ENCODE peak calls at places on chromosomes 16 and 17, in nine cellular contexts. One of them, this sample, is unnamed.

GRCh38 chr17:58121925-58122324 is 26.3 kb upstream of the OR4D1 start:
- DNase-seq in AG04449: no peak
- DNase-seq in left ventricle myocardium inferior: no peak
- DNase-seq in fibroblast of mammary gland: peak; percentile 48
- DNase-seq in tibial nerve: no peak
- DNase-seq in astrocyte: peak; percentile 12
- DNase-seq in cardiac muscle cell: no peak
- DNase-seq in fibroblast of the aortic adventitia: peak; percentile 22
- DNase-seq in neural progenitor cell: peak; percentile 54
- DNase-seq in this sample: peak; percentile 43

GRCh38 chr17:62692721-62693431 is 65.4 kb downstream of the MRC2 start:
- DNase-seq in AG04449: no peak
- DNase-seq in left ventricle myocardium inferior: no peak
- DNase-seq in fibroblast of mammary gland: peak; percentile 54
- DNase-seq in tibial nerve: no peak
- DNase-seq in astrocyte: no peak
- DNase-seq in cardiac muscle cell: peak; percentile 56
- DNase-seq in fibroblast of the aortic adventitia: peak; percentile 31
- DNase-seq in neural progenitor cell: peak; percentile 63
- DNase-seq in this sample: no peak

GRCh38 chr17:36777118-36777517 is 160.2 kb upstream of the LHX1 start:
- DNase-seq in AG04449: no peak
- DNase-seq in left ventricle myocardium inferior: no peak
- DNase-seq in fibroblast of mammary gland: peak; percentile 5
- DNase-seq in tibial nerve: no peak
- DNase-seq in astrocyte: peak; percentile 17
- DNase-seq in cardiac muscle cell: peak; percentile 75
- DNase-seq in fibroblast of the aortic adventitia: peak; percentile 5
- DNase-seq in neural progenitor cell: peak; percentile 76
- DNase-seq in this sample: peak; percentile 54

GRCh38 chr16:75111514-75112280 is 4.9 kb downstream of the LDHD start:
- DNase-seq in AG04449: no peak
- DNase-seq in left ventricle myocardium inferior: no peak
- DNase-seq in fibroblast of mammary gland: no peak
- DNase-seq in tibial nerve: no peak
- DNase-seq in astrocyte: no peak
- DNase-seq in cardiac muscle cell: no peak
- DNase-seq in fibroblast of the aortic adventitia: no peak
- DNase-seq in neural progenitor cell: no peak
- DNase-seq in this sample: no peak

GRCh38 chr16:88815227-88815626 is 3.5 kb upstream of the APRT start:
- DNase-seq in AG04449: no peak
- DNase-seq in left ventricle myocardium inferior: no peak
- DNase-seq in fibroblast of mammary gland: no peak
- DNase-seq in tibial nerve: no peak
- DNase-seq in astrocyte: no peak
- DNase-seq in cardiac muscle cell: no peak
- DNase-seq in fibroblast of the aortic adventitia: no peak
- DNase-seq in neural progenitor cell: no peak
- DNase-seq in this sample: no peak

GRCh38 chr16:15493416-15494181 is 59.2 kb downstream of the BMERB1 start:
- DNase-seq in AG04449: no peak
- DNase-seq in left ventricle myocardium inferior: no peak
- DNase-seq in fibroblast of mammary gland: peak; percentile 94
- DNase-seq in tibial nerve: no peak
- DNase-seq in astrocyte: peak; percentile 93
- DNase-seq in cardiac muscle cell: no peak
- DNase-seq in fibroblast of the aortic adventitia: peak; percentile 93
- DNase-seq in neural progenitor cell: no peak
- DNase-seq in this sample: no peak

GRCh38 chr16:79845006-79845733 is 244.6 kb upstream of the MAF start:
- DNase-seq in AG04449: no peak
- DNase-seq in left ventricle myocardium inferior: no peak
- DNase-seq in fibroblast of mammary gland: no peak
- DNase-seq in tibial nerve: no peak
- DNase-seq in astrocyte: no peak
- DNase-seq in cardiac muscle cell: no peak
- DNase-seq in fibroblast of the aortic adventitia: no peak
- DNase-seq in neural progenitor cell: no peak
- DNase-seq in this sample: no peak

GRCh38 chr17:75430159-75430748 is 24.8 kb upstream of the GRB2 start:
- DNase-seq in AG04449: peak; percentile 82
- DNase-seq in left ventricle myocardium inferior: no peak
- DNase-seq in fibroblast of mammary gland: no peak
- DNase-seq in tibial nerve: no peak
- DNase-seq in astrocyte: peak; percentile 92
- DNase-seq in cardiac muscle cell: peak; percentile 56
- DNase-seq in fibroblast of the aortic adventitia: peak; percentile 60
- DNase-seq in neural progenitor cell: peak; percentile 87
- DNase-seq in this sample: no peak

GRCh38 chr16:26510924-26511323 is 555.8 kb upstream of the C16orf82 start:
- DNase-seq in AG04449: no peak
- DNase-seq in left ventricle myocardium inferior: no peak
- DNase-seq in fibroblast of mammary gland: no peak
- DNase-seq in tibial nerve: no peak
- DNase-seq in astrocyte: no peak
- DNase-seq in cardiac muscle cell: no peak
- DNase-seq in fibroblast of the aortic adventitia: no peak
- DNase-seq in neural progenitor cell: no peak
- DNase-seq in this sample: no peak

GRCh38 chr17:28347261-28347891 is 10.0 kb downstream of the POLDIP2 start:
- DNase-seq in AG04449: peak; percentile 78
- DNase-seq in left ventricle myocardium inferior: no peak
- DNase-seq in fibroblast of mammary gland: peak; percentile 89
- DNase-seq in tibial nerve: no peak
- DNase-seq in astrocyte: peak; percentile 96
- DNase-seq in cardiac muscle cell: no peak
- DNase-seq in fibroblast of the aortic adventitia: peak; percentile 95
- DNase-seq in neural progenitor cell: no peak
- DNase-seq in this sample: peak; percentile 94

GRCh38 chr17:2560658-2561057 is 32.8 kb upstream of the PAFAH1B1 start:
- DNase-seq in AG04449: no peak
- DNase-seq in left ventricle myocardium inferior: no peak
- DNase-seq in fibroblast of mammary gland: no peak
- DNase-seq in tibial nerve: no peak
- DNase-seq in astrocyte: no peak
- DNase-seq in cardiac muscle cell: no peak
- DNase-seq in fibroblast of the aortic adventitia: no peak
- DNase-seq in neural progenitor cell: no peak
- DNase-seq in this sample: peak; percentile 95

GRCh38 chr16:25298165-25298872 is 40.7 kb upstream of the ZKSCAN2 start:
- DNase-seq in AG04449: no peak
- DNase-seq in left ventricle myocardium inferior: no peak
- DNase-seq in fibroblast of mammary gland: no peak
- DNase-seq in tibial nerve: no peak
- DNase-seq in astrocyte: no peak
- DNase-seq in cardiac muscle cell: no peak
- DNase-seq in fibroblast of the aortic adventitia: no peak
- DNase-seq in neural progenitor cell: no peak
- DNase-seq in this sample: no peak

GRCh38 chr16:9061358-9061813 is 30.1 kb upstream of the HAPSTR1 start:
- DNase-seq in AG04449: no peak
- DNase-seq in left ventricle myocardium inferior: peak; percentile 52
- DNase-seq in fibroblast of mammary gland: peak; percentile 61
- DNase-seq in tibial nerve: no peak
- DNase-seq in astrocyte: peak; percentile 42
- DNase-seq in cardiac muscle cell: peak; percentile 39
- DNase-seq in fibroblast of the aortic adventitia: peak; percentile 61
- DNase-seq in neural progenitor cell: no peak
- DNase-seq in this sample: peak; percentile 29

GRCh38 chr16:52912565-52913173 is 140.0 kb downstream of the CHD9NB start:
- DNase-seq in AG04449: peak; percentile 1
- DNase-seq in left ventricle myocardium inferior: peak; percentile 34
- DNase-seq in fibroblast of mammary gland: peak; percentile 54
- DNase-seq in tibial nerve: peak; percentile 38
- DNase-seq in astrocyte: peak; percentile 20
- DNase-seq in cardiac muscle cell: peak; percentile 69
- DNase-seq in fibroblast of the aortic adventitia: peak; percentile 25
- DNase-seq in neural progenitor cell: peak; percentile 80
- DNase-seq in this sample: peak; percentile 75

GRCh38 chr17:68955181-68955841 is at the start of gene ABCA8:
- DNase-seq in AG04449: no peak
- DNase-seq in left ventricle myocardium inferior: no peak
- DNase-seq in fibroblast of mammary gland: peak; percentile 84
- DNase-seq in tibial nerve: peak; percentile 22
- DNase-seq in astrocyte: peak; percentile 19
- DNase-seq in cardiac muscle cell: peak; percentile 62
- DNase-seq in fibroblast of the aortic adventitia: peak; percentile 91
- DNase-seq in neural progenitor cell: no peak
- DNase-seq in this sample: no peak

GRCh38 chr17:45440161-45440859 is 7.6 kb upstream of the ARHGAP27 start:
- DNase-seq in AG04449: no peak
- DNase-seq in left ventricle myocardium inferior: no peak
- DNase-seq in fibroblast of mammary gland: peak; percentile 19
- DNase-seq in tibial nerve: no peak
- DNase-seq in astrocyte: no peak
- DNase-seq in cardiac muscle cell: no peak
- DNase-seq in fibroblast of the aortic adventitia: peak; percentile 25
- DNase-seq in neural progenitor cell: no peak
- DNase-seq in this sample: peak; percentile 87

GRCh38 chr16:11094075-11094593 is 149.8 kb downstream of the CLEC16A start:
- DNase-seq in AG04449: no peak
- DNase-seq in left ventricle myocardium inferior: no peak
- DNase-seq in fibroblast of mammary gland: no peak
- DNase-seq in tibial nerve: no peak
- DNase-seq in astrocyte: peak; percentile 67
- DNase-seq in cardiac muscle cell: peak; percentile 58
- DNase-seq in fibroblast of the aortic adventitia: peak; percentile 31
- DNase-seq in neural progenitor cell: no peak
- DNase-seq in this sample: peak; percentile 79

GRCh38 chr17:30203471-30203981 is 32.0 kb downstream of the SLC6A4 start:
- DNase-seq in AG04449: no peak
- DNase-seq in left ventricle myocardium inferior: no peak
- DNase-seq in fibroblast of mammary gland: no peak
- DNase-seq in tibial nerve: no peak
- DNase-seq in astrocyte: no peak
- DNase-seq in cardiac muscle cell: no peak
- DNase-seq in fibroblast of the aortic adventitia: no peak
- DNase-seq in neural progenitor cell: no peak
- DNase-seq in this sample: no peak
- TF ChIP-seq CTCF in AG04449: no peak
- TF ChIP-seq CTCF in left ventricle myocardium inferior: no peak
- TF ChIP-seq CTCF in fibroblast of mammary gland: no peak
- TF ChIP-seq CTCF in tibial nerve: no peak
- TF ChIP-seq CTCF in astrocyte: no peak
- TF ChIP-seq CTCF in cardiac muscle cell: no peak
- TF ChIP-seq CTCF in fibroblast of the aortic adventitia: no peak
- TF ChIP-seq CTCF in neural progenitor cell: peak; percentile 17
- TF ChIP-seq CTCF in this sample: no peak

DNA sequence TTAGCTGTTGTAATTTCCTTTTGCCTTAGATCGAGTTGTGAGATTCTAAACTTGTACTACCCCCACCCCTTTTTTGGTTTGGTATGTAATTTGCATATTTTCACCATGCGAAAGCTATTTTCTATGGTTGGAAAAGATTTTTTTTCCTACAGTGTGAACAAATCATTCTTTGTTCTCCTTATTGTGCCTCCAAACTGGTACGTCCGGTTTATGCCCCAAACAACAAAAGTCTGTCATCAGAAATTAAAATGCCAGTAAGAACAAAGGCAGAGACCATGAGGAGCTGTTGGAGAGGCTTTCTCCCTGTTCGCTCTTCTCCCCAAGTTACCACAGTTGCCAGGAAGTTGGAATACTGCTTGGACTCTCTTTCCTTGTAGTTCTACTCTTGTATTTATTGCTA is 66.2 kb downstream of the BCAS3 start:
- DNase-seq in AG04449: no peak
- DNase-seq in left ventricle myocardium inferior: no peak
- DNase-seq in fibroblast of mammary gland: no peak
- DNase-seq in tibial nerve: no peak
- DNase-seq in astrocyte: peak; percentile 79
- DNase-seq in cardiac muscle cell: peak; percentile 5
- DNase-seq in fibroblast of the aortic adventitia: peak; percentile 8
- DNase-seq in neural progenitor cell: no peak
- DNase-seq in this sample: peak; percentile 70
- H3K4me3 ChIP-seq in AG04449: peak overlapping the region; percentile 19
- H3K4me3 ChIP-seq in left ventricle myocardium inferior: no peak overlapping the region
- H3K4me3 ChIP-seq in fibroblast of mammary gland: no peak overlapping the region
- H3K4me3 ChIP-seq in tibial nerve: no peak overlapping the region
- H3K4me3 ChIP-seq in astrocyte: peak overlapping the region; percentile 35
- H3K4me3 ChIP-seq in cardiac muscle cell: no peak overlapping the region
- H3K4me3 ChIP-seq in fibroblast of the aortic adventitia: no peak overlapping the region
- H3K4me3 ChIP-seq in neural progenitor cell: no peak overlapping the region
- H3K4me3 ChIP-seq in this sample: no peak overlapping the region

GRCh38 chr17:41302981-41303380 is 330 bp upstream of the KRTAP29-1 start:
- DNase-seq in AG04449: no peak
- DNase-seq in left ventricle myocardium inferior: no peak
- DNase-seq in fibroblast of mammary gland: no peak
- DNase-seq in tibial nerve: no peak
- DNase-seq in astrocyte: no peak
- DNase-seq in cardiac muscle cell: no peak
- DNase-seq in fibroblast of the aortic adventitia: no peak
- DNase-seq in neural progenitor cell: no peak
- DNase-seq in this sample: no peak
- TF ChIP-seq CTCF in AG04449: no peak
- TF ChIP-seq CTCF in left ventricle myocardium inferior: no peak
- TF ChIP-seq CTCF in fibroblast of mammary gland: no peak
- TF ChIP-seq CTCF in tibial nerve: no peak
- TF ChIP-seq CTCF in astrocyte: no peak
- TF ChIP-seq CTCF in cardiac muscle cell: no peak
- TF ChIP-seq CTCF in fibroblast of the aortic adventitia: no peak
- TF ChIP-seq CTCF in neural progenitor cell: no peak
- TF ChIP-seq CTCF in this sample: no peak

GRCh38 chr17:77497578-77497934 is 356.8 kb downstream of the SEC14L1 start:
- DNase-seq in AG04449: no peak
- DNase-seq in left ventricle myocardium inferior: peak; percentile 10
- DNase-seq in fibroblast of mammary gland: no peak
- DNase-seq in tibial nerve: peak; percentile 11
- DNase-seq in astrocyte: no peak
- DNase-seq in cardiac muscle cell: no peak
- DNase-seq in fibroblast of the aortic adventitia: no peak
- DNase-seq in neural progenitor cell: no peak
- DNase-seq in this sample: no peak

GRCh38 chr17:77498056-77498785 is 357.5 kb downstream of the SEC14L1 start:
- DNase-seq in AG04449: no peak
- DNase-seq in left ventricle myocardium inferior: no peak
- DNase-seq in fibroblast of mammary gland: no peak
- DNase-seq in tibial nerve: peak; percentile 6
- DNase-seq in astrocyte: no peak
- DNase-seq in cardiac muscle cell: no peak
- DNase-seq in fibroblast of the aortic adventitia: no peak
- DNase-seq in neural progenitor cell: no peak
- DNase-seq in this sample: no peak

GRCh38 chr17:77496401-77496801 is 355.6 kb downstream of the SEC14L1 start:
- DNase-seq in AG04449: no peak
- DNase-seq in left ventricle myocardium inferior: peak; percentile 5
- DNase-seq in fibroblast of mammary gland: no peak
- DNase-seq in tibial nerve: peak; percentile 11
- DNase-seq in astrocyte: no peak
- DNase-seq in cardiac muscle cell: no peak
- DNase-seq in fibroblast of the aortic adventitia: no peak
- DNase-seq in neural progenitor cell: no peak
- DNase-seq in this sample: no peak

GRCh38 chr17:77495575-77495974 is 354.8 kb downstream of the SEC14L1 start:
- DNase-seq in AG04449: no peak
- DNase-seq in left ventricle myocardium inferior: peak; percentile 2
- DNase-seq in fibroblast of mammary gland: no peak
- DNase-seq in tibial nerve: peak; percentile 9
- DNase-seq in astrocyte: no peak
- DNase-seq in cardiac muscle cell: no peak
- DNase-seq in fibroblast of the aortic adventitia: no peak
- DNase-seq in neural progenitor cell: no peak
- DNase-seq in this sample: no peak

GRCh38 chr17:77496831-77497577 is 356.2 kb downstream of the SEC14L1 start:
- DNase-seq in AG04449: no peak
- DNase-seq in left ventricle myocardium inferior: peak; percentile 10
- DNase-seq in fibroblast of mammary gland: no peak
- DNase-seq in tibial nerve: peak; percentile 8
- DNase-seq in astrocyte: no peak
- DNase-seq in cardiac muscle cell: no peak
- DNase-seq in fibroblast of the aortic adventitia: no peak
- DNase-seq in neural progenitor cell: no peak
- DNase-seq in this sample: no peak
- H3K4me3 ChIP-seq in AG04449: no peak overlapping the region
- H3K4me3 ChIP-seq in left ventricle myocardium inferior: no peak overlapping the region
- H3K4me3 ChIP-seq in fibroblast of mammary gland: no peak overlapping the region
- H3K4me3 ChIP-seq in tibial nerve: no peak overlapping the region
- H3K4me3 ChIP-seq in astrocyte: no peak overlapping the region
- H3K4me3 ChIP-seq in cardiac muscle cell: no peak overlapping the region
- H3K4me3 ChIP-seq in fibroblast of the aortic adventitia: no peak overlapping the region
- H3K4me3 ChIP-seq in neural progenitor cell: no peak overlapping the region
- H3K4me3 ChIP-seq in this sample: no peak overlapping the region

This sample was measured in epithelial cell of esophagus.